ENCODE peak calls at places on chromosomes 2 and 18, in nine cellular contexts. I is hepatic stellate cell; T is CD8-positive, alpha-beta memory T cell; S is AML-193; E is epithelial cell of esophagus; M is HL-60; Y is OCI-M1; Z is NCI-H774; U is GM13977. R is an unnamed sample.

GRCh38 chr18:77012751-77013550 is 119.6 kb downstream of the MBP start:
- DNase-seq in U (no peak), S (no peak), Z (no peak), T (no peak), E (peak), I (no peak), M (no peak), Y (no peak), R (no peak)

GRCh38 chr18:25229080-25229479 is 122.9 kb downstream of the ZNF521 start:
- DNase-seq in S (no peak), E (no peak), Z (no peak), T (no peak), U (no peak), M (no peak), I (no peak), Y (peak), R (no peak)

GRCh38 chr2:275457-275856 is 10.7 kb downstream of the ACP1 start:
- DNase-seq in S (no peak), Z (no peak), Y (no peak), T (no peak), I (no peak), U (peak), E (no peak), M (no peak), R (no peak)

GRCh38 chr2:160225722-160226121 is 25.6 kb upstream of the ITGB6 start:
- DNase-seq in M (no peak), Y (no peak), Z (no peak), T (no peak), E (peak), I (no peak), U (no peak), S (no peak), R (no peak)

GRCh38 chr2:241736111-241736510 is 1.7 kb downstream of the D2HGDH start:
- DNase-seq in S (no peak), M (no peak), U (no peak), Y (no peak), Z (no peak), E (no peak), T (no peak), I (no peak), R (no peak)

GRCh38 chr2:163734911-163735691 is 707 bp downstream of the FIGN start:
- DNase-seq in E (peak), Z (no peak), U (no peak), T (no peak), S (no peak), M (no peak), I (no peak), Y (no peak), R (no peak)

GRCh38 chr2:174585657-174586056 is 11.9 kb downstream of the WIPF1 start:
- DNase-seq in M (no peak), E (no peak), I (no peak), Z (no peak), S (no peak), T (no peak), U (no peak), Y (no peak), R (no peak)

GRCh38 chr2:197208029-197208428 is 102.6 kb downstream of the ANKRD44 start:
- DNase-seq in M (no peak), U (no peak), Z (no peak), T (no peak), I (no peak), E (no peak), Y (no peak), S (no peak), R (no peak)

GRCh38 chr18:29181151-29181901 is 1004.4 kb upstream of the CDH2 start:
- DNase-seq in T (no peak), U (no peak), I (peak), S (no peak), Z (no peak), M (no peak), Y (no peak), E (peak), R (peak)

GRCh38 chr2:159591221-159591620 is 25.1 kb downstream of the BAZ2B start:
- DNase-seq in E (no peak), S (no peak), M (no peak), Y (no peak), T (no peak), I (no peak), Z (no peak), U (no peak), R (no peak)